ENCODE peak calls at places on chromosome 13, in nine cellular contexts. S is GM18507; H is CD8-positive, alpha-beta T cell; B is hepatic stellate cell; O is hippocampal formation; G is tibial nerve; D is HTR-8/SVneo; C is cardiac fibroblast; K is H9. M is an unnamed sample.

GRCh38 chr13:48827709-48828108 is 148.0 kb upstream of the FNDC3A start:
- DNase-seq in O (no peak), D (no peak), K (no peak), S (no peak), B (no peak), G (no peak), H (no peak), C (no peak), M (no peak)

GRCh38 chr13:98206946-98207345 is 29.9 kb upstream of the RNF113B start:
- DNase-seq in K (no peak), C (peak; percentile 94), O (no peak), H (no peak), B (peak; percentile 80), S (no peak), G (no peak), D (no peak), M (no peak)

GRCh38 chr13:45207319-45207718 is 6.5 kb upstream of the KCTD4 start:
- DNase-seq in C (no peak), S (no peak), H (no peak), G (no peak), O (no peak), D (no peak), B (no peak), K (no peak), M (no peak)

GRCh38 chr13:110306960-110307696 is at the start of the genes COL4A1 and COL4A2:
- DNase-seq in K (peak; percentile 72), S (no peak), G (peak; percentile 77), B (peak; percentile 74), D (peak; percentile 26), H (no peak), C (peak; percentile 91), O (no peak), M (peak; percentile 76)

GRCh38 chr13:45575146-45575829 is 40.3 kb downstream of the ERICH6B start:
- DNase-seq in H (no peak), D (no peak), S (no peak), C (no peak), K (no peak), G (no peak), B (no peak), O (no peak), M (no peak)

GRCh38 chr13:113643593-113643992 is 14.4 kb downstream of the ATP4B start:
- DNase-seq in G (no peak), K (no peak), O (no peak), H (no peak), B (no peak), D (no peak), C (no peak), S (no peak), M (no peak)

GRCh38 chr13:113977976-113978375 is 4.1 kb upstream of the C13orf46 start:
- DNase-seq in C (no peak), G (no peak), H (no peak), O (no peak), S (no peak), B (no peak), D (no peak), K (no peak), M (no peak)

GRCh38 chr13:42110410-42111155 is 62.1 kb downstream of the DGKH start:
- DNase-seq in O (peak; percentile 73), K (no peak), S (peak; percentile 25), H (peak; percentile 51), D (peak; percentile 27), C (peak; percentile 85), G (no peak), B (peak; percentile 37), M (peak; percentile 58)

GRCh38 chr13:28089065-28089464 is 11.3 kb downstream of the FLT3 start:
- DNase-seq in C (no peak), B (no peak), D (no peak), K (no peak), O (no peak), S (no peak), H (no peak), G (no peak), M (no peak)

GRCh38 chr13:64471916-64472315 is 2758.2 kb downstream of the PCDH9 start:
- DNase-seq in S (no peak), K (no peak), C (peak; percentile 72), H (no peak), O (peak; percentile 42), B (no peak), G (no peak), D (peak; percentile 17), M (peak; percentile 17)

GRCh38 chr13:99063952-99064351 is 86.1 kb upstream of the DOCK9 start:
- DNase-seq in H (no peak), S (no peak), K (no peak), B (no peak), O (no peak), C (no peak), G (no peak), D (no peak), M (no peak)

GRCh38 chr13:21354721-21355120 is 104.4 kb downstream of the ZDHHC20 start:
- DNase-seq in H (no peak), O (no peak), D (no peak), S (no peak), B (no peak), K (peak; percentile 23), C (no peak), G (no peak), M (no peak)

GRCh38 chr13:113220141-113220598 is 10.8 kb downstream of the CUL4A start:
- DNase-seq in O (no peak), G (no peak), K (no peak), H (no peak), C (no peak), D (no peak), B (no peak), S (no peak), M (peak; percentile 66)

GRCh38 chr13:101429733-101430132 is 13.4 kb upstream of the NALCN start:
- DNase-seq in H (no peak), O (no peak), G (no peak), C (no peak), K (no peak), D (no peak), B (no peak), S (no peak), M (no peak)

GRCh38 chr13:96089749-96090239 is at the start of gene HS6ST3:
- DNase-seq in K (peak; percentile 79), O (no peak), G (no peak), S (no peak), B (peak; percentile 14), H (no peak), D (no peak), C (peak; percentile 7), M (no peak)

GRCh38 chr13:74710006-74710405 is 575.8 kb upstream of the KLF12 start:
- DNase-seq in G (no peak), S (no peak), O (no peak), K (no peak), C (peak; percentile 59), B (no peak), D (no peak), H (no peak), M (no peak)

GRCh38 chr13:29573190-29573589 is 22.3 kb downstream of the SLC7A1 start:
- DNase-seq in D (no peak), K (no peak), O (peak; percentile 36), C (peak; percentile 42), G (no peak), H (no peak), B (no peak), S (no peak), M (no peak)

GRCh38 chr13:106599875-106600797 is 32.2 kb upstream of the ARGLU1 start:
- DNase-seq in B (no peak), S (no peak), C (peak; percentile 86), O (no peak), K (no peak), G (no peak), H (no peak), D (no peak), M (peak; percentile 53)

GRCh38 chr13:98813993-98814392 is 61.5 kb upstream of the SLC15A1 start:
- DNase-seq in K (no peak), G (no peak), C (no peak), S (no peak), O (no peak), B (no peak), H (no peak), D (no peak), M (no peak)

GRCh38 chr13:80524447-80525215 is 183.7 kb upstream of the SPRY2 start:
- DNase-seq in C (no peak), O (no peak), S (no peak), H (no peak), K (no peak), D (no peak), G (no peak), B (no peak), M (no peak)

GRCh38 chr13:104773775-104774174 is 1707.6 kb upstream of the SLC10A2 start:
- DNase-seq in S (no peak), C (peak; percentile 68), B (no peak), D (peak; percentile 5), H (no peak), K (no peak), G (no peak), O (peak; percentile 42), M (peak; percentile 8)

M was measured in brain pericyte.